ENCODE peak calls at places on chromosomes 12 and 14, in ten cellular contexts. K is epithelial cell of proximal tubule; E is mucosa of gallbladder; J is GM23338; R is NCI-H1105; H is activated CD4-positive, alpha-beta T cell treated with anti-CD3 and anti-CD28 coated beads, Interleukin-2, amount 10 ng/mL, durations not matched to agents 7 days and 5 days; U is transverse colon; C is HS-5; Z is T-cell; S is stimulated activated CD4-positive, alpha-beta T cell treated with anti-CD3 and anti-CD28 coated beads, Interleukin-4, amount 100 ng/mL, for 48 hours. I is an unnamed sample.
A peak's percentile ranks its signal among the peaks of the same experiment; 100 is the strongest.

GRCh38 chr12:100268835-100269564 is 2.0 kb downstream of the SCYL2 start:
- DNase-seq in R (no peak), C (no peak), U (no peak), J (peak; percentile 24), E (no peak), S (no peak), Z (no peak), K (no peak), H (no peak), I (no peak)

GRCh38 chr14:25537846-25538455 is 488.0 kb upstream of the STXBP6 start:
- DNase-seq in S (peak; percentile 2), E (peak; percentile 30), K (no peak), R (peak; percentile 45), H (peak; percentile 11), C (no peak), U (peak; percentile 28), Z (no peak), J (peak; percentile 82), I (peak; percentile 18)

GRCh38 chr14:52961060-52961639 is 10.3 kb upstream of the FERMT2 start:
- DNase-seq in K (no peak), E (peak; percentile 54), J (peak; percentile 86), Z (peak; percentile 49), S (peak; percentile 19), H (peak; percentile 54), R (peak; percentile 40), C (no peak), U (peak; percentile 50), I (no peak)

GRCh38 chr14:24430682-24431568 is 1.2 kb downstream of the KHNYN start:
- DNase-seq in J (peak; percentile 56), S (peak; percentile 64), E (peak; percentile 37), H (peak; percentile 71), C (no peak), Z (peak; percentile 71), K (no peak), U (no peak), R (no peak), I (no peak)

GRCh38 chr12:56571131-56571530 is 49.5 kb downstream of the RBMS2 start:
- DNase-seq in K (no peak), S (no peak), C (no peak), R (no peak), U (no peak), J (no peak), H (no peak), E (peak; percentile 17), Z (no peak), I (no peak)

GRCh38 chr12:67025543-67026114 is 243.5 kb upstream of the CAND1 start:
- DNase-seq in Z (peak; percentile 9), E (no peak), H (peak; percentile 47), U (peak; percentile 35), J (peak; percentile 75), S (peak; percentile 27), K (no peak), C (peak; percentile 13), R (no peak), I (peak; percentile 14)

GRCh38 chr14:23454445-23454856 is 15.1 kb upstream of the NGDN start:
- DNase-seq in R (no peak), U (no peak), H (no peak), C (no peak), K (no peak), E (no peak), S (no peak), J (no peak), Z (no peak), I (peak; percentile 66)

GRCh38 chr12:82009524-82009923 is 250.4 kb upstream of the PPFIA2 start:
- DNase-seq in E (no peak), S (no peak), R (no peak), C (no peak), Z (no peak), K (no peak), H (no peak), J (no peak), U (no peak), I (no peak)

GRCh38 chr12:63068857-63069442 is 82.1 kb downstream of the AVPR1A start:
- DNase-seq in J (peak; percentile 77), S (no peak), C (peak; percentile 56), E (peak; percentile 18), Z (no peak), U (no peak), K (no peak), H (no peak), R (peak; percentile 28), I (peak; percentile 22)

GRCh38 chr12:22477166-22477893 is 67.0 kb downstream of the C2CD5 start:
- DNase-seq in E (no peak), R (no peak), U (no peak), H (no peak), S (no peak), J (no peak), K (no peak), Z (no peak), C (peak; percentile 85), I (no peak)

GRCh38 chr14:76267322-76268012 is 108.5 kb upstream of the ESRRB start:
- DNase-seq in J (peak; percentile 80), E (peak; percentile 60), H (peak; percentile 9), R (peak; percentile 33), Z (no peak), K (no peak), U (peak; percentile 13), C (no peak), S (no peak), I (no peak)

GRCh38 chr12:113418213-113418879 is 3.8 kb upstream of the SDSL start:
- DNase-seq in S (no peak), U (peak; percentile 30), Z (no peak), H (no peak), R (no peak), E (no peak), K (peak; percentile 50), J (no peak), C (no peak), I (no peak)

GRCh38 chr14:65255583-65256443 is 153.5 kb upstream of the MAX start:
- DNase-seq in H (peak; percentile 13), E (peak; percentile 87), S (no peak), R (peak; percentile 63), U (peak; percentile 88), C (no peak), Z (no peak), J (peak; percentile 94), K (no peak), I (no peak)

GRCh38 chr12:52494518-52494917 is 1.5 kb upstream of the KRT6A start:
- DNase-seq in C (no peak), H (no peak), Z (no peak), E (no peak), J (peak; percentile 16), K (peak; percentile 32), R (no peak), U (peak; percentile 17), S (no peak), I (no peak)

GRCh38 chr12:3728686-3729085 is 24.2 kb downstream of the CRACR2A start:
- DNase-seq in K (no peak), H (peak; percentile 51), E (no peak), U (no peak), J (no peak), R (no peak), S (no peak), C (no peak), Z (peak; percentile 47), I (no peak)

GRCh38 chr14:71713061-71713850 is 219.0 kb upstream of the RGS6 start:
- DNase-seq in E (no peak), H (no peak), J (no peak), U (no peak), K (no peak), S (no peak), C (no peak), R (no peak), Z (no peak), I (no peak)

I was measured in CMK.